ENCODE peak calls at places on chromosomes 7 and 10, in seven cellular contexts. One of them, this sample, is unnamed.
A peak's percentile ranks its signal among the peaks of the same experiment; 100 is the strongest.

GRCh38 chr10:102593074-102593803 is 51.0 kb upstream of the TRIM8 start:
- DNase-seq in cardiac muscle cell: no peak
- DNase-seq in AG09309: no peak
- DNase-seq in HFF-Myc: peak; percentile 58
- DNase-seq in OCI-LY7: no peak
- DNase-seq in GM06990: no peak
- DNase-seq in testis: no peak
- DNase-seq in this sample: no peak

GRCh38 chr10:98314577-98315284 is 46.7 kb upstream of the LOXL4 start:
- DNase-seq in testis: no peak
- DNase-seq in AG09309: no peak
- DNase-seq in HFF-Myc: no peak
- DNase-seq in cardiac muscle cell: no peak
- DNase-seq in GM06990: no peak
- DNase-seq in OCI-LY7: no peak
- DNase-seq in this sample: no peak

GRCh38 chr10:131088619-131089018 is 222.9 kb downstream of the TCERG1L start:
- DNase-seq in OCI-LY7: no peak
- DNase-seq in HFF-Myc: no peak
- DNase-seq in GM06990: no peak
- DNase-seq in cardiac muscle cell: no peak
- DNase-seq in AG09309: no peak
- DNase-seq in testis: peak; percentile 79
- DNase-seq in this sample: no peak

GRCh38 chr10:119479048-119479394 is 63.5 kb downstream of the RGS10 start:
- DNase-seq in HFF-Myc: no peak
- DNase-seq in OCI-LY7: peak; percentile 45
- DNase-seq in AG09309: no peak
- DNase-seq in cardiac muscle cell: peak; percentile 10
- DNase-seq in GM06990: no peak
- DNase-seq in testis: no peak
- DNase-seq in this sample: no peak

GRCh38 chr7:151744051-151744580 is 132.8 kb downstream of the PRKAG2 start:
- DNase-seq in cardiac muscle cell: no peak
- DNase-seq in OCI-LY7: no peak
- DNase-seq in testis: no peak
- DNase-seq in GM06990: no peak
- DNase-seq in AG09309: no peak
- DNase-seq in HFF-Myc: no peak
- DNase-seq in this sample: no peak

GRCh38 chr10:113518816-113519591 is 33.8 kb upstream of the HABP2 start:
- DNase-seq in cardiac muscle cell: peak; percentile 13
- DNase-seq in AG09309: no peak
- DNase-seq in OCI-LY7: no peak
- DNase-seq in GM06990: no peak
- DNase-seq in HFF-Myc: no peak
- DNase-seq in testis: no peak
- DNase-seq in this sample: no peak

GRCh38 chr10:132876131-132876860 is 66.1 kb downstream of the CFAP46 start:
- DNase-seq in testis: no peak
- DNase-seq in OCI-LY7: no peak
- DNase-seq in GM06990: no peak
- DNase-seq in HFF-Myc: no peak
- DNase-seq in cardiac muscle cell: no peak
- DNase-seq in AG09309: no peak
- DNase-seq in this sample: no peak

GRCh38 chr7:112238852-112239610 is 32.5 kb downstream of the ZNF277 start:
- DNase-seq in AG09309: no peak
- DNase-seq in OCI-LY7: no peak
- DNase-seq in cardiac muscle cell: no peak
- DNase-seq in GM06990: no peak
- DNase-seq in HFF-Myc: no peak
- DNase-seq in testis: no peak
- DNase-seq in this sample: no peak

GRCh38 chr10:11472158-11472753 is 139.2 kb downstream of the USP6NL start:
- DNase-seq in AG09309: no peak
- DNase-seq in OCI-LY7: peak; percentile 73
- DNase-seq in testis: peak; percentile 75
- DNase-seq in HFF-Myc: peak; percentile 12
- DNase-seq in cardiac muscle cell: peak; percentile 53
- DNase-seq in GM06990: no peak
- DNase-seq in this sample: peak; percentile 40

GRCh38 chr10:90650858-90651257 is 207.0 kb downstream of the HTR7 start:
- DNase-seq in testis: no peak
- DNase-seq in cardiac muscle cell: peak; percentile 27
- DNase-seq in OCI-LY7: no peak
- DNase-seq in HFF-Myc: no peak
- DNase-seq in AG09309: no peak
- DNase-seq in GM06990: no peak
- DNase-seq in this sample: no peak

GRCh38 chr10:79387466-79387973 is 40.3 kb downstream of the PPIF start:
- DNase-seq in cardiac muscle cell: no peak
- DNase-seq in testis: no peak
- DNase-seq in OCI-LY7: no peak
- DNase-seq in HFF-Myc: no peak
- DNase-seq in GM06990: no peak
- DNase-seq in AG09309: no peak
- DNase-seq in this sample: no peak

GRCh38 chr10:131532745-131533341 is 221.3 kb upstream of the TCERG1L start:
- DNase-seq in testis: no peak
- DNase-seq in OCI-LY7: no peak
- DNase-seq in cardiac muscle cell: no peak
- DNase-seq in AG09309: no peak
- DNase-seq in GM06990: no peak
- DNase-seq in HFF-Myc: no peak
- DNase-seq in this sample: no peak

GRCh38 chr7:110090113-110090820 is 1000.7 kb upstream of the LRRN3 start:
- DNase-seq in GM06990: no peak
- DNase-seq in cardiac muscle cell: peak; percentile 11
- DNase-seq in HFF-Myc: peak; percentile 2
- DNase-seq in OCI-LY7: peak; percentile 1
- DNase-seq in AG09309: no peak
- DNase-seq in testis: peak; percentile 34
- DNase-seq in this sample: no peak

GRCh38 chr7:16318989-16319915 is 102.1 kb downstream of the CRPPA start:
- DNase-seq in GM06990: no peak
- DNase-seq in HFF-Myc: peak; percentile 15
- DNase-seq in testis: no peak
- DNase-seq in cardiac muscle cell: peak; percentile 51
- DNase-seq in OCI-LY7: no peak
- DNase-seq in AG09309: no peak
- DNase-seq in this sample: no peak

GRCh38 chr7:33554046-33554445 is 351.3 kb upstream of the BMPER start:
- DNase-seq in cardiac muscle cell: no peak
- DNase-seq in testis: no peak
- DNase-seq in GM06990: no peak
- DNase-seq in HFF-Myc: no peak
- DNase-seq in AG09309: no peak
- DNase-seq in OCI-LY7: no peak
- DNase-seq in this sample: no peak

DNA sequence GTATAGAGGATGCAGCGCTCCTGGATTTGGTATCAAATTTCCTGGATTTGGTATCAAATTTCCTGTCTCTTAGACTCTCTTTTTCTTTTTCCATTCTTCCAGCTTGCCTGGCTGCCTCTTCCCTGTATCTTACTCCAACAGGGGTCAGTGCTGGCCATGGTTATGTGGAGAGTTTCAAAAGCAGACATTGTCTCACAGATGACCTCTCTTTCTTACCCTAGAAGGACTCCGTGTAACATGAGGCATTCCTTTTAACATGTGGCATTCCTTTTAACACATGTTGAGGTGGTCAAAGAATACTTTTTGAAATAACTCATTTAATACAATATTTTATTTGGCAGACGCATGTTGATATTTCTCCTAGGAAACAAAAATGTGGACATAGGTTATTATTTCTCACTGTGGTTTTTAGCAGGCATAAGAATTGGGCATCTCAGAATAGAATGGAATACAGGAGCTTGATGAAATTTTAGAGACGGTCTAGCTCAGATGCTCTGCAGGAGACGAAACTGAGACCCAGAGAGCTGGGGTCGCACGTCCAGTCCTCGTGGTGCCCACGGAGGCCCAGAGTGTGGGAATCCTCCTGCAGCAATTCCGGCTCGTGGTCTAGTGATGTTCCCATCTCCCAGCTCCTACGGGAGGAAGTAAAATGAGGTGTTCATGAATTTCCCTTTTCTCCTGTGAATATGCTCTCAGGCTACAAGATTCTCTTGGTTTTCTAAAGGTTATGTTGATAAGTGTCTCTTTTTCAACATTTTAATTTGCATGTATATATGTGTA is 59.6 kb upstream of the PITRM1 start:
- DNase-seq in GM06990: no peak
- DNase-seq in cardiac muscle cell: peak; percentile 54
- DNase-seq in OCI-LY7: no peak
- DNase-seq in AG09309: peak; percentile 80
- DNase-seq in testis: no peak
- DNase-seq in HFF-Myc: no peak
- DNase-seq in this sample: no peak
- TF ChIP-seq CTCF in GM06990: no peak
- TF ChIP-seq CTCF in cardiac muscle cell: peak; percentile 24
- TF ChIP-seq CTCF in OCI-LY7: no peak
- TF ChIP-seq CTCF in AG09309: peak; percentile 70
- TF ChIP-seq CTCF in testis: no peak
- TF ChIP-seq CTCF in HFF-Myc: peak; percentile 17
- TF ChIP-seq CTCF in this sample: no peak

GRCh38 chr7:8130663-8131062 is 131.3 kb downstream of the ICA1 start:
- DNase-seq in cardiac muscle cell: no peak
- DNase-seq in HFF-Myc: no peak
- DNase-seq in AG09309: no peak
- DNase-seq in GM06990: no peak
- DNase-seq in testis: no peak
- DNase-seq in OCI-LY7: no peak
- DNase-seq in this sample: no peak

GRCh38 chr7:8125680-8126444 is 136.1 kb downstream of the ICA1 start:
- DNase-seq in GM06990: peak; percentile 83
- DNase-seq in OCI-LY7: peak; percentile 51
- DNase-seq in HFF-Myc: no peak
- DNase-seq in testis: no peak
- DNase-seq in AG09309: no peak
- DNase-seq in cardiac muscle cell: no peak
- DNase-seq in this sample: peak; percentile 82

GRCh38 chr7:8128457-8129322 is 133.3 kb downstream of the ICA1 start:
- DNase-seq in testis: no peak
- DNase-seq in HFF-Myc: no peak
- DNase-seq in AG09309: no peak
- DNase-seq in OCI-LY7: no peak
- DNase-seq in GM06990: no peak
- DNase-seq in cardiac muscle cell: no peak
- DNase-seq in this sample: no peak

GRCh38 chr7:8129323-8129659 is 132.7 kb downstream of the ICA1 start:
- DNase-seq in HFF-Myc: no peak
- DNase-seq in OCI-LY7: no peak
- DNase-seq in testis: no peak
- DNase-seq in GM06990: no peak
- DNase-seq in AG09309: no peak
- DNase-seq in cardiac muscle cell: no peak
- DNase-seq in this sample: no peak

GRCh38 chr7:8126768-8127167 is 135.2 kb downstream of the ICA1 start:
- DNase-seq in HFF-Myc: no peak
- DNase-seq in OCI-LY7: no peak
- DNase-seq in GM06990: no peak
- DNase-seq in AG09309: no peak
- DNase-seq in testis: no peak
- DNase-seq in cardiac muscle cell: no peak
- DNase-seq in this sample: no peak
- H3K4me3 ChIP-seq in HFF-Myc: no peak overlapping the region
- H3K4me3 ChIP-seq in OCI-LY7: no peak overlapping the region
- H3K4me3 ChIP-seq in GM06990: no peak overlapping the region
- H3K4me3 ChIP-seq in AG09309: no peak overlapping the region
- H3K4me3 ChIP-seq in testis: no peak overlapping the region
- H3K4me3 ChIP-seq in cardiac muscle cell: no peak overlapping the region
- H3K4me3 ChIP-seq in this sample: no peak overlapping the region

GRCh38 chr7:75994388-75995051 is at the start of gene TMEM120A:
- DNase-seq in testis: peak; percentile 97
- DNase-seq in OCI-LY7: peak; percentile 93
- DNase-seq in cardiac muscle cell: peak; percentile 97
- DNase-seq in GM06990: peak; percentile 90
- DNase-seq in HFF-Myc: peak; percentile 54
- DNase-seq in AG09309: peak; percentile 43
- DNase-seq in this sample: peak; percentile 51
- TF ChIP-seq CTCF in testis: no peak
- TF ChIP-seq CTCF in OCI-LY7: peak; percentile 24
- TF ChIP-seq CTCF in cardiac muscle cell: peak; percentile 16
- TF ChIP-seq CTCF in GM06990: peak; percentile 19
- TF ChIP-seq CTCF in HFF-Myc: no peak
- TF ChIP-seq CTCF in AG09309: peak; percentile 14
- TF ChIP-seq CTCF in this sample: peak; percentile 8

DNA sequence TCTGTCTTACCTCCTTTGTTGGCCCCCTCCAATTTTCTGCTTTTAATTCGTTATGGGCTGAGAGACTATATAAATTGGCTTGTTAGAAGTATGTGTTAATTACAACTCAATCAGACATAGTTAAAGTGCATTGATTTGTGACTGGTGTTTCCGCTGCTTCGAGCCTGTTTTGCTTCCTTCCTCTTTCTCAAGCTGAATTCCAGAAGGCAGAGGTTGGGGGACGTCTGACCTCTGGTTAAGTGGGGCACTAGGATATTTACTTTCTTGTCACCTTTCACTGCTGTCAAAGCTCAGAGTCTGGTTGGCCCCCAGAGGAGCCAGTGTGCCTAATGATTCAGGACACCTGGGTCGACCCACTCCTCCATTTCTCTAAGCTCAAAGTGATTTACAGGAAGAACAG is 397.0 kb upstream of the NPVF start:
- DNase-seq in HFF-Myc: no peak
- DNase-seq in OCI-LY7: peak; percentile 39
- DNase-seq in GM06990: no peak
- DNase-seq in testis: no peak
- DNase-seq in cardiac muscle cell: no peak
- DNase-seq in AG09309: no peak
- DNase-seq in this sample: no peak
- H3K4me3 ChIP-seq in HFF-Myc: no peak overlapping the region
- H3K4me3 ChIP-seq in OCI-LY7: no peak overlapping the region
- H3K4me3 ChIP-seq in GM06990: no peak overlapping the region
- H3K4me3 ChIP-seq in testis: no peak overlapping the region
- H3K4me3 ChIP-seq in cardiac muscle cell: no peak overlapping the region
- H3K4me3 ChIP-seq in AG09309: no peak overlapping the region
- H3K4me3 ChIP-seq in this sample: no peak overlapping the region

GRCh38 chr7:82445226-82445625 is 1.6 kb upstream of the CACNA2D1 start:
- DNase-seq in HFF-Myc: no peak
- DNase-seq in OCI-LY7: no peak
- DNase-seq in testis: no peak
- DNase-seq in GM06990: no peak
- DNase-seq in cardiac muscle cell: no peak
- DNase-seq in AG09309: no peak
- DNase-seq in this sample: no peak

GRCh38 chr7:82443044-82443800 is at the start of gene CACNA2D1:
- DNase-seq in AG09309: no peak
- DNase-seq in HFF-Myc: no peak
- DNase-seq in OCI-LY7: no peak
- DNase-seq in cardiac muscle cell: peak; percentile 45
- DNase-seq in GM06990: peak; percentile 19
- DNase-seq in testis: peak; percentile 37
- DNase-seq in this sample: no peak

GRCh38 chr7:82443801-82444219 is 233 bp upstream of the CACNA2D1 start:
- DNase-seq in cardiac muscle cell: peak; percentile 98
- DNase-seq in testis: peak; percentile 93
- DNase-seq in HFF-Myc: no peak
- DNase-seq in GM06990: peak; percentile 6
- DNase-seq in OCI-LY7: no peak
- DNase-seq in AG09309: peak; percentile 65
- DNase-seq in this sample: no peak

GRCh38 chr7:82442492-82443043 is 1.0 kb downstream of the CACNA2D1 start:
- DNase-seq in OCI-LY7: no peak
- DNase-seq in HFF-Myc: no peak
- DNase-seq in testis: peak; percentile 54
- DNase-seq in AG09309: no peak
- DNase-seq in cardiac muscle cell: peak; percentile 35
- DNase-seq in GM06990: peak; percentile 6
- DNase-seq in this sample: no peak

GRCh38 chr7:82444220-82445049 is 858 bp upstream of the CACNA2D1 start:
- DNase-seq in cardiac muscle cell: no peak
- DNase-seq in OCI-LY7: no peak
- DNase-seq in HFF-Myc: no peak
- DNase-seq in testis: peak; percentile 44
- DNase-seq in GM06990: peak; percentile 4
- DNase-seq in AG09309: no peak
- DNase-seq in this sample: no peak
- TF ChIP-seq CTCF in cardiac muscle cell: no peak
- TF ChIP-seq CTCF in OCI-LY7: no peak
- TF ChIP-seq CTCF in HFF-Myc: no peak
- TF ChIP-seq CTCF in testis: no peak
- TF ChIP-seq CTCF in GM06990: no peak
- TF ChIP-seq CTCF in AG09309: peak; percentile 28
- TF ChIP-seq CTCF in this sample: no peak

This sample was measured in GM12864.